ENCODE peak calls at places on chromosomes 16 and 17, in eight cellular contexts. One of them, this sample, is unnamed.

GRCh38 chr17:17781591-17782424 is 55.0 kb downstream of the SREBF1 start:
- DNase-seq in ovary: peak; percentile 90
- DNase-seq in activated effector memory CD4-positive, alpha-beta T cell treated with anti-CD3 and anti-CD28 coated beads, Interleukin-2, amount 50 U/mL, for 16 hours: peak; percentile 77
- DNase-seq in central memory CD8-positive, alpha-beta T cell: no peak
- DNase-seq in Right ventricle myocardium superior: peak; percentile 86
- DNase-seq in K562: no peak
- DNase-seq in AG04449: no peak
- DNase-seq in effector CD4-positive, alpha-beta T cell: no peak
- DNase-seq in this sample: peak; percentile 26

GRCh38 chr17:13362341-13363122 is 239.2 kb downstream of the HS3ST3A1 start:
- DNase-seq in ovary: no peak
- DNase-seq in activated effector memory CD4-positive, alpha-beta T cell treated with anti-CD3 and anti-CD28 coated beads, Interleukin-2, amount 50 U/mL, for 16 hours: no peak
- DNase-seq in central memory CD8-positive, alpha-beta T cell: no peak
- DNase-seq in Right ventricle myocardium superior: no peak
- DNase-seq in K562: no peak
- DNase-seq in AG04449: no peak
- DNase-seq in effector CD4-positive, alpha-beta T cell: no peak
- DNase-seq in this sample: no peak

GRCh38 chr16:84226026-84226425 is 13.8 kb downstream of the KCNG4 start:
- DNase-seq in ovary: no peak
- DNase-seq in activated effector memory CD4-positive, alpha-beta T cell treated with anti-CD3 and anti-CD28 coated beads, Interleukin-2, amount 50 U/mL, for 16 hours: no peak
- DNase-seq in central memory CD8-positive, alpha-beta T cell: no peak
- DNase-seq in Right ventricle myocardium superior: no peak
- DNase-seq in K562: no peak
- DNase-seq in AG04449: no peak
- DNase-seq in effector CD4-positive, alpha-beta T cell: no peak
- DNase-seq in this sample: no peak

GRCh38 chr16:20300312-20301097 is 26.8 kb downstream of the GP2 start:
- DNase-seq in ovary: no peak
- DNase-seq in activated effector memory CD4-positive, alpha-beta T cell treated with anti-CD3 and anti-CD28 coated beads, Interleukin-2, amount 50 U/mL, for 16 hours: peak; percentile 65
- DNase-seq in central memory CD8-positive, alpha-beta T cell: no peak
- DNase-seq in Right ventricle myocardium superior: peak; percentile 50
- DNase-seq in K562: peak; percentile 68
- DNase-seq in AG04449: no peak
- DNase-seq in effector CD4-positive, alpha-beta T cell: no peak
- DNase-seq in this sample: no peak

GRCh38 chr17:41684050-41684449 is 4.6 kb upstream of the EIF1 start:
- DNase-seq in ovary: no peak
- DNase-seq in activated effector memory CD4-positive, alpha-beta T cell treated with anti-CD3 and anti-CD28 coated beads, Interleukin-2, amount 50 U/mL, for 16 hours: no peak
- DNase-seq in central memory CD8-positive, alpha-beta T cell: no peak
- DNase-seq in Right ventricle myocardium superior: no peak
- DNase-seq in K562: no peak
- DNase-seq in AG04449: no peak
- DNase-seq in effector CD4-positive, alpha-beta T cell: no peak
- DNase-seq in this sample: no peak

GRCh38 chr16:77993111-77993571 is 29.2 kb upstream of the CLEC3A start:
- DNase-seq in ovary: no peak
- DNase-seq in activated effector memory CD4-positive, alpha-beta T cell treated with anti-CD3 and anti-CD28 coated beads, Interleukin-2, amount 50 U/mL, for 16 hours: no peak
- DNase-seq in central memory CD8-positive, alpha-beta T cell: no peak
- DNase-seq in Right ventricle myocardium superior: no peak
- DNase-seq in K562: no peak
- DNase-seq in AG04449: peak; percentile 16
- DNase-seq in effector CD4-positive, alpha-beta T cell: no peak
- DNase-seq in this sample: no peak

GRCh38 chr17:82082456-82082855 is 15.6 kb downstream of the FASN start:
- DNase-seq in ovary: no peak
- DNase-seq in activated effector memory CD4-positive, alpha-beta T cell treated with anti-CD3 and anti-CD28 coated beads, Interleukin-2, amount 50 U/mL, for 16 hours: no peak
- DNase-seq in central memory CD8-positive, alpha-beta T cell: no peak
- DNase-seq in Right ventricle myocardium superior: no peak
- DNase-seq in K562: no peak
- DNase-seq in AG04449: no peak
- DNase-seq in effector CD4-positive, alpha-beta T cell: no peak
- DNase-seq in this sample: no peak

GRCh38 chr16:53545433-53545832 is 42.4 kb upstream of the AKTIP start:
- DNase-seq in ovary: no peak
- DNase-seq in activated effector memory CD4-positive, alpha-beta T cell treated with anti-CD3 and anti-CD28 coated beads, Interleukin-2, amount 50 U/mL, for 16 hours: peak; percentile 74
- DNase-seq in central memory CD8-positive, alpha-beta T cell: peak; percentile 20
- DNase-seq in Right ventricle myocardium superior: no peak
- DNase-seq in K562: no peak
- DNase-seq in AG04449: no peak
- DNase-seq in effector CD4-positive, alpha-beta T cell: peak; percentile 22
- DNase-seq in this sample: no peak

GRCh38 chr17:42673885-42674754 is 2.7 kb downstream of the PLEKHH3 start:
- DNase-seq in ovary: peak; percentile 90
- DNase-seq in activated effector memory CD4-positive, alpha-beta T cell treated with anti-CD3 and anti-CD28 coated beads, Interleukin-2, amount 50 U/mL, for 16 hours: peak; percentile 71
- DNase-seq in central memory CD8-positive, alpha-beta T cell: no peak
- DNase-seq in Right ventricle myocardium superior: peak; percentile 81
- DNase-seq in K562: peak; percentile 83
- DNase-seq in AG04449: no peak
- DNase-seq in effector CD4-positive, alpha-beta T cell: no peak
- DNase-seq in this sample: no peak

GRCh38 chr17:50904522-50905459 is 38.6 kb upstream of the TOB1 start:
- DNase-seq in ovary: peak; percentile 77
- DNase-seq in activated effector memory CD4-positive, alpha-beta T cell treated with anti-CD3 and anti-CD28 coated beads, Interleukin-2, amount 50 U/mL, for 16 hours: no peak
- DNase-seq in central memory CD8-positive, alpha-beta T cell: no peak
- DNase-seq in Right ventricle myocardium superior: peak; percentile 64
- DNase-seq in K562: no peak
- DNase-seq in AG04449: no peak
- DNase-seq in effector CD4-positive, alpha-beta T cell: no peak
- DNase-seq in this sample: no peak

GRCh38 chr16:67805718-67806427 is 487 bp downstream of the RANBP10 start:
- DNase-seq in ovary: peak; percentile 39
- DNase-seq in activated effector memory CD4-positive, alpha-beta T cell treated with anti-CD3 and anti-CD28 coated beads, Interleukin-2, amount 50 U/mL, for 16 hours: no peak
- DNase-seq in central memory CD8-positive, alpha-beta T cell: no peak
- DNase-seq in Right ventricle myocardium superior: peak; percentile 44
- DNase-seq in K562: no peak
- DNase-seq in AG04449: no peak
- DNase-seq in effector CD4-positive, alpha-beta T cell: no peak
- DNase-seq in this sample: no peak

GRCh38 chr16:48556913-48557351 is 53.0 kb downstream of the N4BP1 start:
- DNase-seq in ovary: no peak
- DNase-seq in activated effector memory CD4-positive, alpha-beta T cell treated with anti-CD3 and anti-CD28 coated beads, Interleukin-2, amount 50 U/mL, for 16 hours: no peak
- DNase-seq in central memory CD8-positive, alpha-beta T cell: no peak
- DNase-seq in Right ventricle myocardium superior: no peak
- DNase-seq in K562: no peak
- DNase-seq in AG04449: peak; percentile 34
- DNase-seq in effector CD4-positive, alpha-beta T cell: no peak
- DNase-seq in this sample: no peak

GRCh38 chr16:66510711-66511614 is 39.0 kb downstream of the TK2 start:
- DNase-seq in ovary: peak; percentile 74
- DNase-seq in activated effector memory CD4-positive, alpha-beta T cell treated with anti-CD3 and anti-CD28 coated beads, Interleukin-2, amount 50 U/mL, for 16 hours: no peak
- DNase-seq in central memory CD8-positive, alpha-beta T cell: no peak
- DNase-seq in Right ventricle myocardium superior: peak; percentile 67
- DNase-seq in K562: no peak
- DNase-seq in AG04449: no peak
- DNase-seq in effector CD4-positive, alpha-beta T cell: no peak
- DNase-seq in this sample: no peak

GRCh38 chr16:87661561-87661960 is 59.3 kb downstream of the JPH3 start:
- DNase-seq in ovary: no peak
- DNase-seq in activated effector memory CD4-positive, alpha-beta T cell treated with anti-CD3 and anti-CD28 coated beads, Interleukin-2, amount 50 U/mL, for 16 hours: no peak
- DNase-seq in central memory CD8-positive, alpha-beta T cell: no peak
- DNase-seq in Right ventricle myocardium superior: peak; percentile 54
- DNase-seq in K562: peak; percentile 75
- DNase-seq in AG04449: no peak
- DNase-seq in effector CD4-positive, alpha-beta T cell: no peak
- DNase-seq in this sample: no peak

GRCh38 chr16:69890114-69890890 is 60.8 kb upstream of the CLEC18A start:
- DNase-seq in ovary: peak; percentile 39
- DNase-seq in activated effector memory CD4-positive, alpha-beta T cell treated with anti-CD3 and anti-CD28 coated beads, Interleukin-2, amount 50 U/mL, for 16 hours: no peak
- DNase-seq in central memory CD8-positive, alpha-beta T cell: no peak
- DNase-seq in Right ventricle myocardium superior: peak; percentile 64
- DNase-seq in K562: no peak
- DNase-seq in AG04449: no peak
- DNase-seq in effector CD4-positive, alpha-beta T cell: no peak
- DNase-seq in this sample: no peak